ENCODE peak calls at places on chromosome 1, in six cellular contexts. One of them, this sample, is unnamed.

GRCh38 chr1:9115656-9116205 is 13.2 kb downstream of the GPR157 start:
- DNase-seq in upper lobe of right lung: no peak
- DNase-seq in ovary: no peak
- DNase-seq in DND-41: no peak
- DNase-seq in tibial artery: no peak
- DNase-seq in psoas muscle: no peak
- DNase-seq in this sample: no peak

GRCh38 chr1:160400646-160401486 is 502 bp downstream of the VANGL2 start:
- DNase-seq in upper lobe of right lung: no peak
- DNase-seq in ovary: peak; percentile 60
- DNase-seq in DND-41: peak; percentile 56
- DNase-seq in tibial artery: no peak
- DNase-seq in psoas muscle: no peak
- DNase-seq in this sample: no peak

GRCh38 chr1:200368556-200368955 is 41.3 kb downstream of the ZNF281 start:
- DNase-seq in upper lobe of right lung: no peak
- DNase-seq in ovary: no peak
- DNase-seq in DND-41: no peak
- DNase-seq in tibial artery: no peak
- DNase-seq in psoas muscle: no peak
- DNase-seq in this sample: no peak

GRCh38 chr1:11272544-11272841 is 505 bp upstream of the UBIAD1 start:
- DNase-seq in upper lobe of right lung: no peak
- DNase-seq in ovary: no peak
- DNase-seq in DND-41: no peak
- DNase-seq in tibial artery: no peak
- DNase-seq in psoas muscle: no peak
- DNase-seq in this sample: no peak

GRCh38 chr1:151277249-151277648 is 4.8 kb upstream of the ZNF687 start:
- DNase-seq in upper lobe of right lung: no peak
- DNase-seq in ovary: no peak
- DNase-seq in DND-41: no peak
- DNase-seq in tibial artery: no peak
- DNase-seq in psoas muscle: no peak
- DNase-seq in this sample: no peak

GRCh38 chr1:11543392-11543791 is 64.4 kb downstream of the DISP3 start:
- DNase-seq in upper lobe of right lung: no peak
- DNase-seq in ovary: no peak
- DNase-seq in DND-41: no peak
- DNase-seq in tibial artery: no peak
- DNase-seq in psoas muscle: no peak
- DNase-seq in this sample: no peak

GRCh38 chr1:204891860-204892259 is 21.2 kb downstream of the NFASC start:
- DNase-seq in upper lobe of right lung: no peak
- DNase-seq in ovary: no peak
- DNase-seq in DND-41: no peak
- DNase-seq in tibial artery: no peak
- DNase-seq in psoas muscle: no peak
- DNase-seq in this sample: no peak

GRCh38 chr1:228259368-228259894 is 51.6 kb downstream of the OBSCN start:
- DNase-seq in upper lobe of right lung: no peak
- DNase-seq in ovary: no peak
- DNase-seq in DND-41: no peak
- DNase-seq in tibial artery: no peak
- DNase-seq in psoas muscle: peak; percentile 56
- DNase-seq in this sample: no peak

GRCh38 chr1:54640361-54640760 is 1.2 kb upstream of the MROH7 start:
- DNase-seq in upper lobe of right lung: no peak
- DNase-seq in ovary: no peak
- DNase-seq in DND-41: no peak
- DNase-seq in tibial artery: no peak
- DNase-seq in psoas muscle: no peak
- DNase-seq in this sample: no peak

GRCh38 chr1:246036175-246036574 is 470.9 kb downstream of the SMYD3 start:
- DNase-seq in upper lobe of right lung: no peak
- DNase-seq in ovary: no peak
- DNase-seq in DND-41: no peak
- DNase-seq in tibial artery: no peak
- DNase-seq in psoas muscle: no peak
- DNase-seq in this sample: no peak

GRCh38 chr1:93839756-93840155 is 39.2 kb downstream of the DNTTIP2 start:
- DNase-seq in upper lobe of right lung: no peak
- DNase-seq in ovary: no peak
- DNase-seq in DND-41: no peak
- DNase-seq in tibial artery: no peak
- DNase-seq in psoas muscle: no peak
- DNase-seq in this sample: no peak

GRCh38 chr1:21307663-21308062 is 17.4 kb upstream of the ECE1 start:
- DNase-seq in upper lobe of right lung: no peak
- DNase-seq in ovary: no peak
- DNase-seq in DND-41: peak; percentile 26
- DNase-seq in tibial artery: no peak
- DNase-seq in psoas muscle: no peak
- DNase-seq in this sample: no peak

GRCh38 chr1:109502368-109502851 is 7.1 kb downstream of the AMIGO1 start:
- DNase-seq in upper lobe of right lung: no peak
- DNase-seq in ovary: no peak
- DNase-seq in DND-41: peak; percentile 46
- DNase-seq in tibial artery: no peak
- DNase-seq in psoas muscle: no peak
- DNase-seq in this sample: no peak

GRCh38 chr1:30977105-30977504 is 68.5 kb upstream of the SDC3 start:
- DNase-seq in upper lobe of right lung: no peak
- DNase-seq in ovary: no peak
- DNase-seq in DND-41: no peak
- DNase-seq in tibial artery: no peak
- DNase-seq in psoas muscle: no peak
- DNase-seq in this sample: no peak

GRCh38 chr1:111907321-111907720 is 82.1 kb downstream of the KCND3 start:
- DNase-seq in upper lobe of right lung: no peak
- DNase-seq in ovary: no peak
- DNase-seq in DND-41: no peak
- DNase-seq in tibial artery: no peak
- DNase-seq in psoas muscle: no peak
- DNase-seq in this sample: no peak

GRCh38 chr1:149849947-149850360 is 49.4 kb upstream of the BOLA1 start:
- DNase-seq in upper lobe of right lung: no peak
- DNase-seq in ovary: no peak
- DNase-seq in DND-41: peak; percentile 8
- DNase-seq in tibial artery: no peak
- DNase-seq in psoas muscle: no peak
- DNase-seq in this sample: no peak

GRCh38 chr1:149848811-149849210 is 50.6 kb upstream of the BOLA1 start:
- DNase-seq in upper lobe of right lung: no peak
- DNase-seq in ovary: no peak
- DNase-seq in DND-41: peak; percentile 3
- DNase-seq in tibial artery: no peak
- DNase-seq in psoas muscle: no peak
- DNase-seq in this sample: peak; percentile 0

GRCh38 chr1:149846600-149847466 is 52.5 kb upstream of the BOLA1 start:
- DNase-seq in upper lobe of right lung: no peak
- DNase-seq in ovary: no peak
- DNase-seq in DND-41: no peak
- DNase-seq in tibial artery: no peak
- DNase-seq in psoas muscle: no peak
- DNase-seq in this sample: no peak

GRCh38 chr1:149849246-149849946 is 50.0 kb upstream of the BOLA1 start:
- DNase-seq in upper lobe of right lung: no peak
- DNase-seq in ovary: no peak
- DNase-seq in DND-41: peak; percentile 4
- DNase-seq in tibial artery: no peak
- DNase-seq in psoas muscle: no peak
- DNase-seq in this sample: peak; percentile 1

DNA sequence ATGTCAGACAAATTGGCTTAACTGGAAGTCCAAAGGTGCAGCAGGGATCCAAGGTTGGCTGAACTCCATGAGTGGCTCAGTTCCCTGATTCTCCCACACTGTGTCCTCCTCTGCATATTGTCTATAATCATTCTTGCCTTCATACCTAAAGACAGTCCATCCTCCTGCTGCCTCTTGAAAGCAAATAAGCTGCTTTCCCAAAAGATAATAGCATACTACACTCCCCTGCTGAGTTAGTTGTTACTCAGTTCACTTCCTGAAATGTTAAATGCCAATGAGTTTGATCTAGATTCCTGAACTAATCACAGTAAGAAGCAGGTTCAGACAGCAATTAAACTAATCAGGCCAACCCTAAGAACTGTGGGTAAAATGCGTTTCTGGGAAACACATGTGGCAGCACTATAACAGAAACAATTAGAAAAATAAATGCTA is 51.0 kb upstream of the BOLA1 start:
- DNase-seq in upper lobe of right lung: no peak
- DNase-seq in ovary: no peak
- DNase-seq in DND-41: no peak
- DNase-seq in tibial artery: no peak
- DNase-seq in psoas muscle: no peak
- DNase-seq in this sample: no peak
- H3K4me3 ChIP-seq in upper lobe of right lung: no peak overlapping the region
- H3K4me3 ChIP-seq in ovary: no peak overlapping the region
- H3K4me3 ChIP-seq in DND-41: no peak overlapping the region
- H3K4me3 ChIP-seq in tibial artery: no peak overlapping the region
- H3K4me3 ChIP-seq in psoas muscle: no peak overlapping the region
- H3K4me3 ChIP-seq in this sample: no peak overlapping the region

DNA sequence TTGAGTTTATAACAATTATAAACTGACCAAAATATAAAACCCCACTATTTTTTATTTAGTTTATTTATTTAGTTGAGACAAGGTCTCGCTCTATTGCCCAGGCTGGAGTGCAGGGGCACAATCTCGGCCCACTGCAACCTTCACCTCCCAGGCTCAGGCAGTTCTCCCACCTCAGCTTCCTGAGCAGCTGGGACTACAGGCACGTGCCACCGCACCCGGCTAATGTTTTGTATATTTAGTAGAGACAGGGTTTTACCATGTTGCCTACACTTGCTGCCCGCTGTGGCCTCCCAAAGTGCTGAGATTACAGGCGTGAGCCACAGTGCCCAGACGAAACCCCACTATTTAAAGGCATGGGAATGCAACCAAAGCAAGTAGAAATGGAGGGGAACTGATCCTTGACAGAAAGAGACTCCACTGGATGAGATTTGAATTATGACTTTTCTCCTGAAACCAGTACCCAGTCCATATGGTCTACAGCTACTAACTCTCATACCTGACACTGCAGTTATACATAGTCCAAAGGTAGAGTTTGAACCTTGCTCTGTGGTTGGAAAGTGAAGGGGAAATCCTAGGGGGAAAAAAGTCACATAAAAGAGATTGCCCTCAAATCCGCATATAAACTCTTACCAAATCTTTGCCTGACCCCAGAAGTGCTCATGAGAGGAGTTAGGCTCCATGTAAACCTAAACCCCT is 11.3 kb downstream of the LRRC8C start:
- DNase-seq in upper lobe of right lung: no peak
- DNase-seq in ovary: no peak
- DNase-seq in DND-41: no peak
- DNase-seq in tibial artery: no peak
- DNase-seq in psoas muscle: no peak
- DNase-seq in this sample: no peak
- H3K4me1 ChIP-seq in upper lobe of right lung: no peaks in the 10 kb centered on the region
- H3K4me1 ChIP-seq in ovary: no peaks in the 10 kb centered on the region
- H3K4me1 ChIP-seq in DND-41: no peaks in the 10 kb centered on the region
- H3K4me1 ChIP-seq in tibial artery: no peaks in the 10 kb centered on the region
- H3K4me1 ChIP-seq in psoas muscle: no peaks in the 10 kb centered on the region
- H3K4me1 ChIP-seq in this sample: peaks cover 3% of the 10 kb centered on the region

DNA sequence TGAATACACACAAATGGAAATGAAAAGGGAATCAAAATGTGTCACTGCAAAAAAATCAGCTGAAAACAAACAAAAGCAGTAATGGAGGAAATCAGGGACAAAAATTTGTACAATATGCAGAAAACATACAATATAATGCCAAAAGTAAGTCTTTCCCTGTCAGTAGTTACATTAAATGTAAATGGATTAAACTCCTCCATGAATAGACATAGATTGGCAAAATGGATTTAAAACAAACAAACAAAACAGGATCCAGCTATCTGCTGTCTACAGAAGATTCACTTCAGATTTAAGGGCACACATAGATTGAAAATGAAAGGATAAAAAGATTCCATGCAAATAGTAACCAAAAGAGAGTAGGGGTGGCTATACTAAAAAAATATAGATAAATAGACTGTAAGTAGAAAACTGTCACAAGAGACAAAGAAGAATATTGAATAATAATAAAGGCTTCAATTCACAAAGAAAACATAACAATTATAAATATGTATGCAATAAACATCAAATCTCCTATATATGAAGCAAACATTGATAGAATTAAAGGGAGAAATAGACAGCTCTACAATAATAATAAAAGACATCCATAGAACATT is 42.2 kb upstream of the ERO1B start:
- DNase-seq in upper lobe of right lung: no peak
- DNase-seq in ovary: no peak
- DNase-seq in DND-41: no peak
- DNase-seq in tibial artery: no peak
- DNase-seq in psoas muscle: no peak
- DNase-seq in this sample: no peak
- H3K4me3 ChIP-seq in upper lobe of right lung: no peak overlapping the region
- H3K4me3 ChIP-seq in ovary: no peak overlapping the region
- H3K4me3 ChIP-seq in DND-41: no peak overlapping the region
- H3K4me3 ChIP-seq in tibial artery: no peak overlapping the region
- H3K4me3 ChIP-seq in psoas muscle: no peak overlapping the region
- H3K4me3 ChIP-seq in this sample: no peak overlapping the region

GRCh38 chr1:183586455-183586854 is 3.8 kb downstream of the NCF2 start:
- DNase-seq in upper lobe of right lung: no peak
- DNase-seq in ovary: no peak
- DNase-seq in DND-41: no peak
- DNase-seq in tibial artery: no peak
- DNase-seq in psoas muscle: no peak
- DNase-seq in this sample: no peak

GRCh38 chr1:183582021-183582746 is 8.1 kb downstream of the NCF2 start:
- DNase-seq in upper lobe of right lung: no peak
- DNase-seq in ovary: no peak
- DNase-seq in DND-41: no peak
- DNase-seq in tibial artery: no peak
- DNase-seq in psoas muscle: no peak
- DNase-seq in this sample: peak; percentile 26

GRCh38 chr1:183583466-183583865 is 6.8 kb downstream of the NCF2 start:
- DNase-seq in upper lobe of right lung: peak; percentile 81
- DNase-seq in ovary: no peak
- DNase-seq in DND-41: no peak
- DNase-seq in tibial artery: no peak
- DNase-seq in psoas muscle: no peak
- DNase-seq in this sample: no peak

GRCh38 chr1:183585038-183585437 is 5.2 kb downstream of the NCF2 start:
- DNase-seq in upper lobe of right lung: no peak
- DNase-seq in ovary: no peak
- DNase-seq in DND-41: no peak
- DNase-seq in tibial artery: no peak
- DNase-seq in psoas muscle: no peak
- DNase-seq in this sample: no peak

GRCh38 chr1:183584155-183584554 is 6.1 kb downstream of the NCF2 start:
- DNase-seq in upper lobe of right lung: no peak
- DNase-seq in ovary: no peak
- DNase-seq in DND-41: no peak
- DNase-seq in tibial artery: no peak
- DNase-seq in psoas muscle: no peak
- DNase-seq in this sample: no peak
- H3K4me1 ChIP-seq in upper lobe of right lung: peaks cover 6% of the 10 kb centered on the region
- H3K4me1 ChIP-seq in ovary: no peaks in the 10 kb centered on the region
- H3K4me1 ChIP-seq in DND-41: peaks cover 17% of the 10 kb centered on the region
- H3K4me1 ChIP-seq in tibial artery: peaks cover 11% of the 10 kb centered on the region
- H3K4me1 ChIP-seq in psoas muscle: no peaks in the 10 kb centered on the region
- H3K4me1 ChIP-seq in this sample: peaks cover 21% of the 10 kb centered on the region